ENCODE peak calls at places on chromosomes 3 and 15, in five cellular contexts. One of them, this sample, is unnamed.

GRCh38 chr3:116445291-116445841 is at the start of gene LSAMP:
- DNase-seq in fibroblast of the aortic adventitia: peak
- DNase-seq in Peyer's patch: no peak
- DNase-seq in OCI-LY7: no peak
- DNase-seq in cardiac muscle cell: peak
- DNase-seq in this sample: peak

GRCh38 chr3:22632566-22632965 is 570.6 kb upstream of the UBE2E2 start:
- DNase-seq in fibroblast of the aortic adventitia: no peak
- DNase-seq in Peyer's patch: no peak
- DNase-seq in OCI-LY7: no peak
- DNase-seq in cardiac muscle cell: no peak
- DNase-seq in this sample: no peak

GRCh38 chr3:107065094-107065861 is 312.0 kb upstream of the CCDC54 start:
- DNase-seq in fibroblast of the aortic adventitia: peak
- DNase-seq in Peyer's patch: no peak
- DNase-seq in OCI-LY7: no peak
- DNase-seq in cardiac muscle cell: peak
- DNase-seq in this sample: peak

GRCh38 chr15:101675015-101675414 is 22.8 kb upstream of the TM2D3 start:
- DNase-seq in fibroblast of the aortic adventitia: peak
- DNase-seq in Peyer's patch: no peak
- DNase-seq in OCI-LY7: no peak
- DNase-seq in cardiac muscle cell: peak
- DNase-seq in this sample: peak

GRCh38 chr3:171282041-171282440 is 178.2 kb downstream of the TNIK start:
- DNase-seq in fibroblast of the aortic adventitia: peak
- DNase-seq in Peyer's patch: no peak
- DNase-seq in OCI-LY7: no peak
- DNase-seq in cardiac muscle cell: peak
- DNase-seq in this sample: peak

GRCh38 chr3:197236362-197236761 is 62.0 kb downstream of the DLG1 start:
- DNase-seq in fibroblast of the aortic adventitia: no peak
- DNase-seq in Peyer's patch: no peak
- DNase-seq in OCI-LY7: no peak
- DNase-seq in cardiac muscle cell: no peak
- DNase-seq in this sample: no peak

GRCh38 chr3:117567903-117568302 is 858.3 kb downstream of the TUSC7 start:
- DNase-seq in fibroblast of the aortic adventitia: no peak
- DNase-seq in Peyer's patch: no peak
- DNase-seq in OCI-LY7: no peak
- DNase-seq in cardiac muscle cell: no peak
- DNase-seq in this sample: no peak

GRCh38 chr3:23019596-23020300 is 183.4 kb upstream of the UBE2E2 start:
- DNase-seq in fibroblast of the aortic adventitia: peak
- DNase-seq in Peyer's patch: no peak
- DNase-seq in OCI-LY7: no peak
- DNase-seq in cardiac muscle cell: peak
- DNase-seq in this sample: peak

GRCh38 chr15:89766357-89767311 is 9.5 kb upstream of the MESP2 start:
- DNase-seq in fibroblast of the aortic adventitia: no peak
- DNase-seq in Peyer's patch: no peak
- DNase-seq in OCI-LY7: no peak
- DNase-seq in cardiac muscle cell: no peak
- DNase-seq in this sample: no peak

GRCh38 chr15:63192604-63193206 is 3.3 kb downstream of the RAB8B start:
- DNase-seq in fibroblast of the aortic adventitia: no peak
- DNase-seq in Peyer's patch: no peak
- DNase-seq in OCI-LY7: no peak
- DNase-seq in cardiac muscle cell: no peak
- DNase-seq in this sample: no peak

GRCh38 chr3:194985031-194985578 is 285.9 kb downstream of the XXYLT1 start:
- DNase-seq in fibroblast of the aortic adventitia: peak
- DNase-seq in Peyer's patch: no peak
- DNase-seq in OCI-LY7: no peak
- DNase-seq in cardiac muscle cell: peak
- DNase-seq in this sample: peak

GRCh38 chr3:185687479-185687878 is 101.4 kb downstream of the SENP2 start:
- DNase-seq in fibroblast of the aortic adventitia: peak
- DNase-seq in Peyer's patch: no peak
- DNase-seq in OCI-LY7: no peak
- DNase-seq in cardiac muscle cell: no peak
- DNase-seq in this sample: no peak

GRCh38 chr3:187743195-187744141 is 1.8 kb downstream of the BCL6 start:
- DNase-seq in fibroblast of the aortic adventitia: peak
- DNase-seq in Peyer's patch: peak
- DNase-seq in OCI-LY7: peak
- DNase-seq in cardiac muscle cell: peak
- DNase-seq in this sample: peak

GRCh38 chr3:28349397-28350000 is 875 bp upstream of the AZI2 start:
- DNase-seq in fibroblast of the aortic adventitia: peak
- DNase-seq in Peyer's patch: no peak
- DNase-seq in OCI-LY7: no peak
- DNase-seq in cardiac muscle cell: no peak
- DNase-seq in this sample: no peak

GRCh38 chr15:49707598-49707997 is 86.8 kb downstream of the DTWD1 start:
- DNase-seq in fibroblast of the aortic adventitia: no peak
- DNase-seq in Peyer's patch: no peak
- DNase-seq in OCI-LY7: no peak
- DNase-seq in cardiac muscle cell: no peak
- DNase-seq in this sample: no peak

GRCh38 chr3:68009865-68010264 is 355.5 kb upstream of the SUCLG2 start:
- DNase-seq in fibroblast of the aortic adventitia: no peak
- DNase-seq in Peyer's patch: no peak
- DNase-seq in OCI-LY7: no peak
- DNase-seq in cardiac muscle cell: no peak
- DNase-seq in this sample: no peak

GRCh38 chr3:9347887-9348286 is 15.0 kb upstream of the THUMPD3 start:
- DNase-seq in fibroblast of the aortic adventitia: peak
- DNase-seq in Peyer's patch: no peak
- DNase-seq in OCI-LY7: no peak
- DNase-seq in cardiac muscle cell: peak
- DNase-seq in this sample: peak

GRCh38 chr15:32718082-32718821 is 448 bp downstream of the GREM1 start:
- DNase-seq in fibroblast of the aortic adventitia: no peak
- DNase-seq in Peyer's patch: no peak
- DNase-seq in OCI-LY7: no peak
- DNase-seq in cardiac muscle cell: peak
- DNase-seq in this sample: no peak

GRCh38 chr15:93139436-93139835 is 50.4 kb upstream of the RGMA start:
- DNase-seq in fibroblast of the aortic adventitia: no peak
- DNase-seq in Peyer's patch: no peak
- DNase-seq in OCI-LY7: no peak
- DNase-seq in cardiac muscle cell: no peak
- DNase-seq in this sample: no peak

GRCh38 chr3:152348436-152349177 is 79.9 kb downstream of the MBNL1 start:
- DNase-seq in fibroblast of the aortic adventitia: peak
- DNase-seq in Peyer's patch: no peak
- DNase-seq in OCI-LY7: no peak
- DNase-seq in cardiac muscle cell: no peak
- DNase-seq in this sample: no peak

GRCh38 chr3:163939926-163940325 is 1138.4 kb downstream of the SI start:
- DNase-seq in fibroblast of the aortic adventitia: peak
- DNase-seq in Peyer's patch: no peak
- DNase-seq in OCI-LY7: no peak
- DNase-seq in cardiac muscle cell: no peak
- DNase-seq in this sample: peak

GRCh38 chr15:64009798-64010241 is 36.5 kb downstream of the DAPK2 start:
- DNase-seq in fibroblast of the aortic adventitia: peak
- DNase-seq in Peyer's patch: peak
- DNase-seq in OCI-LY7: peak
- DNase-seq in cardiac muscle cell: no peak
- DNase-seq in this sample: no peak

GRCh38 chr3:59300727-59301134 is 250.9 kb upstream of the CFAP20DC start:
- DNase-seq in fibroblast of the aortic adventitia: peak
- DNase-seq in Peyer's patch: no peak
- DNase-seq in OCI-LY7: no peak
- DNase-seq in cardiac muscle cell: peak
- DNase-seq in this sample: peak

GRCh38 chr3:51734572-51734907 is 27.7 kb downstream of the GRM2 start:
- DNase-seq in fibroblast of the aortic adventitia: no peak
- DNase-seq in Peyer's patch: no peak
- DNase-seq in OCI-LY7: no peak
- DNase-seq in cardiac muscle cell: no peak
- DNase-seq in this sample: no peak

GRCh38 chr15:83837946-83838571 is 184.1 kb downstream of the ADAMTSL3 start:
- DNase-seq in fibroblast of the aortic adventitia: no peak
- DNase-seq in Peyer's patch: no peak
- DNase-seq in OCI-LY7: peak
- DNase-seq in cardiac muscle cell: peak
- DNase-seq in this sample: peak
- TF ChIP-seq CTCF in fibroblast of the aortic adventitia: peak
- TF ChIP-seq CTCF in Peyer's patch: no peak
- TF ChIP-seq CTCF in OCI-LY7: peak
- TF ChIP-seq CTCF in cardiac muscle cell: peak
- TF ChIP-seq CTCF in this sample: peak

GRCh38 chr3:76582098-76582497 is 457.8 kb upstream of the ROBO2 start:
- DNase-seq in fibroblast of the aortic adventitia: no peak
- DNase-seq in Peyer's patch: no peak
- DNase-seq in OCI-LY7: no peak
- DNase-seq in cardiac muscle cell: no peak
- DNase-seq in this sample: no peak

GRCh38 chr3:76586471-76586870 is 453.4 kb upstream of the ROBO2 start:
- DNase-seq in fibroblast of the aortic adventitia: no peak
- DNase-seq in Peyer's patch: no peak
- DNase-seq in OCI-LY7: no peak
- DNase-seq in cardiac muscle cell: no peak
- DNase-seq in this sample: no peak

GRCh38 chr3:76582632-76583378 is 457.1 kb upstream of the ROBO2 start:
- DNase-seq in fibroblast of the aortic adventitia: no peak
- DNase-seq in Peyer's patch: no peak
- DNase-seq in OCI-LY7: no peak
- DNase-seq in cardiac muscle cell: no peak
- DNase-seq in this sample: no peak

GRCh38 chr3:76585794-76586392 is 454.0 kb upstream of the ROBO2 start:
- DNase-seq in fibroblast of the aortic adventitia: peak
- DNase-seq in Peyer's patch: no peak
- DNase-seq in OCI-LY7: peak
- DNase-seq in cardiac muscle cell: peak
- DNase-seq in this sample: peak
- TF ChIP-seq CTCF in fibroblast of the aortic adventitia: peak
- TF ChIP-seq CTCF in Peyer's patch: peak
- TF ChIP-seq CTCF in OCI-LY7: peak
- TF ChIP-seq CTCF in cardiac muscle cell: peak
- TF ChIP-seq CTCF in this sample: peak

GRCh38 chr3:172635588-172635987 is 75.3 kb downstream of the NCEH1 start:
- DNase-seq in fibroblast of the aortic adventitia: no peak
- DNase-seq in Peyer's patch: no peak
- DNase-seq in OCI-LY7: no peak
- DNase-seq in cardiac muscle cell: no peak
- DNase-seq in this sample: no peak

GRCh38 chr3:172641291-172641690 is 69.6 kb downstream of the NCEH1 start:
- DNase-seq in fibroblast of the aortic adventitia: no peak
- DNase-seq in Peyer's patch: no peak
- DNase-seq in OCI-LY7: no peak
- DNase-seq in cardiac muscle cell: no peak
- DNase-seq in this sample: no peak

GRCh38 chr3:172643780-172644179 is 67.1 kb downstream of the NCEH1 start:
- DNase-seq in fibroblast of the aortic adventitia: no peak
- DNase-seq in Peyer's patch: no peak
- DNase-seq in OCI-LY7: no peak
- DNase-seq in cardiac muscle cell: peak
- DNase-seq in this sample: peak

GRCh38 chr3:172644258-172644657 is 66.6 kb downstream of the NCEH1 start:
- DNase-seq in fibroblast of the aortic adventitia: no peak
- DNase-seq in Peyer's patch: no peak
- DNase-seq in OCI-LY7: no peak
- DNase-seq in cardiac muscle cell: no peak
- DNase-seq in this sample: no peak

DNA sequence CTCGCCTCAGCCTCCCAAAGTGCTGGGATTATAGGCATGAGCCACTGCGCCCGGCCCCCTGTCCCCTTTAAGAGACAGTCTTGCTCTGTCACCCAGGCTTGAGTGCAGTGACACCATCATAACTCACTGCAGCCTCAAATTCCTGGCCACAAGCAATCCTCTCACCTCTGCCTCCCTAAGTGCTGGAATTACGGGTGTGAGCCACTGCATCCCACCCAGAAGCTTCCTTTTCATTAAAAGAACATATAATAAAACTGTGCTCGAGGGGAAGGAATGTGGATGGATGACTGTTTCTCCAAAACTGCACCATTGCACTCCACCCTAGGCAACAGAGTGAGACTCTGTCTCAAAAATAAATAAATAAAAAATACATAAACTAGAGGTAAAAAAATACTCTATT is 70.1 kb downstream of the NCEH1 start:
- DNase-seq in fibroblast of the aortic adventitia: no peak
- DNase-seq in Peyer's patch: no peak
- DNase-seq in OCI-LY7: no peak
- DNase-seq in cardiac muscle cell: no peak
- DNase-seq in this sample: no peak
- TF ChIP-seq CTCF in fibroblast of the aortic adventitia: no peak
- TF ChIP-seq CTCF in Peyer's patch: no peak
- TF ChIP-seq CTCF in OCI-LY7: no peak
- TF ChIP-seq CTCF in cardiac muscle cell: no peak
- TF ChIP-seq CTCF in this sample: no peak

GRCh38 chr3:138939563-138940241 is 7.2 kb downstream of the FOXL2 start:
- DNase-seq in fibroblast of the aortic adventitia: no peak
- DNase-seq in Peyer's patch: no peak
- DNase-seq in OCI-LY7: no peak
- DNase-seq in cardiac muscle cell: no peak
- DNase-seq in this sample: no peak

GRCh38 chr3:138942861-138943623 is 3.9 kb downstream of the FOXL2 start:
- DNase-seq in fibroblast of the aortic adventitia: no peak
- DNase-seq in Peyer's patch: no peak
- DNase-seq in OCI-LY7: no peak
- DNase-seq in cardiac muscle cell: no peak
- DNase-seq in this sample: no peak

GRCh38 chr3:138940446-138940845 is 6.5 kb downstream of the FOXL2 start:
- DNase-seq in fibroblast of the aortic adventitia: no peak
- DNase-seq in Peyer's patch: no peak
- DNase-seq in OCI-LY7: no peak
- DNase-seq in cardiac muscle cell: no peak
- DNase-seq in this sample: no peak

GRCh38 chr3:138942271-138942670 is 4.7 kb downstream of the FOXL2 start:
- DNase-seq in fibroblast of the aortic adventitia: no peak
- DNase-seq in Peyer's patch: no peak
- DNase-seq in OCI-LY7: no peak
- DNase-seq in cardiac muscle cell: no peak
- DNase-seq in this sample: no peak

DNA sequence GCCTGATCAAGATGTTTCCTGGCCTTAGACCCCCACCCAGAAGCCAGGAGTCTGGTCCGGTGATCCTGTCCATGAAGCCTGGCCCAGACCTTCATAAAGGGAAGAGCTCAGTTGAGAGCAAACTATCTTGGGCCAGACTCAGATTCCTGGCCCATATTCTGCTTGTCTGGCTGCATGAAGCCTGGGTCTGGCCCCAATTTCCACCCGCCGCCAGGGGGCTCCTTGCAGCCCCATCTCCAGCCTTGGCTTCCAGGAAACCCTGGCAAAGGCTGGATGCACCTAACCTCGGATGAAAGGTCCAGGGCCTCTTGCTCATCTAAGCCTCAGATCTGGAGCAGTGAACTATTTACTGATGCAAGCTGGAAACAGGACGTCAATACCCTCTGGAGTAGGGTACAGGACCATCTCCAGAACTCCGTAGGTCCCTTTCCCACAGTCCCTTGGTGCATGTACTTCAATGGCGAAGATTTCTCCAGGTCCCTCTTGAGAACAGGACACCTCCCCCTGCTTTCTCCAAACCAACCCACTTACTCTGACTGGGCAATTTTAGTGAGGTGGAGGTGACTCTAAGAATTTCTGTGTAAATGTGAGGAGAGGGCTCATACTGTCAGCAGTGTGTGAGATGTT is 5.6 kb downstream of the FOXL2 start:
- DNase-seq in fibroblast of the aortic adventitia: peak
- DNase-seq in Peyer's patch: no peak
- DNase-seq in OCI-LY7: peak
- DNase-seq in cardiac muscle cell: peak
- DNase-seq in this sample: peak
- TF ChIP-seq CTCF in fibroblast of the aortic adventitia: peak
- TF ChIP-seq CTCF in Peyer's patch: peak
- TF ChIP-seq CTCF in OCI-LY7: peak
- TF ChIP-seq CTCF in cardiac muscle cell: peak
- TF ChIP-seq CTCF in this sample: peak